ENCODE peak calls at places on chromosome 22, in seven cellular contexts. S is sigmoid colon, W is A549, X is suprapubic skin, M is transverse colon, G is esophagus muscularis mucosa, A is stomach. J is an unnamed sample.

GRCh38 chr22:39490135-39490798 is 11.8 kb upstream of the MIEF1 start:
- DNase-seq in S (peak), W (peak), X (peak), M (peak), G (no peak), A (peak), J (peak)

GRCh38 chr22:33577862-33578411 is 342.3 kb downstream of the LARGE1 start:
- DNase-seq in S (no peak), W (peak), X (no peak), M (no peak), G (no peak), A (no peak), J (no peak)

GRCh38 chr22:41001722-41002122 is 50.5 kb downstream of the RBX1 start:
- DNase-seq in S (no peak), W (peak), X (no peak), M (no peak), G (no peak), A (no peak), J (no peak)

GRCh38 chr22:44975444-44976262 is 34.2 kb downstream of the PHF21B start:
- DNase-seq in S (peak), W (peak), X (no peak), M (peak), G (no peak), A (peak), J (peak)

GRCh38 chr22:43879901-43880742 is 11.7 kb downstream of the PNPLA5 start:
- DNase-seq in S (peak), W (no peak), X (no peak), M (no peak), G (no peak), A (no peak), J (peak)

GRCh38 chr22:43423046-43423445 is 11.2 kb downstream of the MPPED1 start:
- DNase-seq in S (no peak), W (no peak), X (no peak), M (no peak), G (no peak), A (no peak), J (no peak)

GRCh38 chr22:27397948-27398330 is 403.6 kb downstream of the MN1 start:
- DNase-seq in S (peak), W (no peak), X (no peak), M (peak), G (no peak), A (peak), J (peak)

GRCh38 chr22:21951931-21952465 is 650 bp downstream of the PPM1F start:
- DNase-seq in S (peak), W (no peak), X (no peak), M (peak), G (no peak), A (peak), J (peak)

GRCh38 chr22:36954251-36955014 is 41.0 kb downstream of the CSF2RB start:
- DNase-seq in S (no peak), W (no peak), X (peak), M (no peak), G (no peak), A (no peak), J (no peak)

GRCh38 chr22:43313497-43314474 is 29.4 kb downstream of the SCUBE1 start:
- DNase-seq in S (peak), W (no peak), X (no peak), M (peak), G (no peak), A (no peak), J (no peak)

GRCh38 chr22:44057411-44057987 is 33.4 kb downstream of the PARVB start:
- DNase-seq in S (peak), W (no peak), X (no peak), M (peak), G (no peak), A (no peak), J (peak)

GRCh38 chr22:39351689-39352214 is 2.0 kb downstream of the SYNGR1 start:
- DNase-seq in S (no peak), W (no peak), X (no peak), M (no peak), G (no peak), A (no peak), J (no peak)

GRCh38 chr22:33049125-33049729 is 9.0 kb downstream of the SYN3 start:
- DNase-seq in S (peak), W (peak), X (peak), M (peak), G (no peak), A (peak), J (peak)

GRCh38 chr22:46626911-46627805 is 7.0 kb downstream of the GRAMD4 start:
- DNase-seq in S (no peak), W (no peak), X (no peak), M (no peak), G (no peak), A (no peak), J (no peak)

GRCh38 chr22:20160041-20160440 is 9.2 kb upstream of the CCDC188 start:
- DNase-seq in S (no peak), W (no peak), X (no peak), M (no peak), G (no peak), A (no peak), J (no peak)

GRCh38 chr22:46068908-46069481 is 81.3 kb upstream of the PPARA start:
- DNase-seq in S (peak), W (no peak), X (peak), M (peak), G (no peak), A (peak), J (peak)

GRCh38 chr22:42889290-42889689 is 32.2 kb upstream of the ARFGAP3 start:
- DNase-seq in S (no peak), W (no peak), X (no peak), M (no peak), G (no peak), A (no peak), J (no peak)

GRCh38 chr22:21626073-21626734 is 3.6 kb downstream of the YDJC start:
- DNase-seq in S (no peak), W (no peak), X (no peak), M (no peak), G (no peak), A (no peak), J (no peak)

GRCh38 chr22:39290724-39291161 is 28.7 kb downstream of the RPL3 start:
- DNase-seq in S (peak), W (peak), X (no peak), M (no peak), G (no peak), A (peak), J (peak)

GRCh38 chr22:31343235-31344191 is 2.6 kb downstream of the PATZ1 start:
- DNase-seq in S (no peak), W (no peak), X (no peak), M (peak), G (no peak), A (peak), J (peak)

GRCh38 chr22:45640941-45641621 is 30.6 kb upstream of the ATXN10 start:
- DNase-seq in S (no peak), W (no peak), X (no peak), M (no peak), G (no peak), A (no peak), J (no peak)

GRCh38 chr22:48316876-48317250 is 1510.8 kb downstream of the BRD1 start:
- DNase-seq in S (peak), W (no peak), X (no peak), M (no peak), G (no peak), A (peak), J (no peak)

GRCh38 chr22:26662160-26662559 is 4.8 kb downstream of the MIAT start:
- DNase-seq in S (no peak), W (no peak), X (no peak), M (no peak), G (no peak), A (no peak), J (no peak)

GRCh38 chr22:49530671-49531532 is 296.8 kb downstream of the BRD1 start:
- DNase-seq in S (no peak), W (no peak), X (no peak), M (no peak), G (no peak), A (no peak), J (no peak)
- TF ChIP-seq EP300 in S (no peak), W (no peak), X (no peak), M (no peak), G (no peak), A (no peak), J (no peak)

GRCh38 chr22:30270841-30271240 is 4.2 kb upstream of the OSM start:
- DNase-seq in S (peak), W (no peak), X (no peak), M (peak), G (no peak), A (peak), J (no peak)
- TF ChIP-seq EP300 in S (peak), W (no peak), X (no peak), M (no peak), G (no peak), A (no peak), J (no peak)

DNA sequence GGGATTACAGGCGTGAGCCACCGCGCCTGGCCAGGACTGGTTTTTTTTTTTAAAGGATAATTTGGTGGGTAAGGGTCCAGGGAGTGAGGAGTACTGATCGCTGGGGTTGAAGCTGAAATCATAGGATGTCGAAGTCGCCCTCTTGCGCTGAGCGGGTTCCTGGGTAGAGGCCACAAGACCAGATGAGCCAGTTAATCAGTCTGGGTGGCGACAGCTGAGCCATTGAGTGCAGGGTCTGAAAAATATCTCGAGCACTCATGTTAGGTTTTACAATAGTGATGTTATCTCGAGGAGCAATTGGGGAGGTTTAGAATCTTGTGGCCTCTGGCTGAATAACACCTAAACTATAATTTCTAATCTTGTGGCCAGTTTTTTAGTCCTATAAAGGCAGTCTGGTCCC is 7.8 kb downstream of the APOL5 start:
- DNase-seq in S (no peak), W (no peak), X (no peak), M (no peak), G (no peak), A (no peak), J (no peak)
- TF ChIP-seq EP300 in S (no peak), W (no peak), X (no peak), M (no peak), G (no peak), A (no peak), J (no peak)

DNA sequence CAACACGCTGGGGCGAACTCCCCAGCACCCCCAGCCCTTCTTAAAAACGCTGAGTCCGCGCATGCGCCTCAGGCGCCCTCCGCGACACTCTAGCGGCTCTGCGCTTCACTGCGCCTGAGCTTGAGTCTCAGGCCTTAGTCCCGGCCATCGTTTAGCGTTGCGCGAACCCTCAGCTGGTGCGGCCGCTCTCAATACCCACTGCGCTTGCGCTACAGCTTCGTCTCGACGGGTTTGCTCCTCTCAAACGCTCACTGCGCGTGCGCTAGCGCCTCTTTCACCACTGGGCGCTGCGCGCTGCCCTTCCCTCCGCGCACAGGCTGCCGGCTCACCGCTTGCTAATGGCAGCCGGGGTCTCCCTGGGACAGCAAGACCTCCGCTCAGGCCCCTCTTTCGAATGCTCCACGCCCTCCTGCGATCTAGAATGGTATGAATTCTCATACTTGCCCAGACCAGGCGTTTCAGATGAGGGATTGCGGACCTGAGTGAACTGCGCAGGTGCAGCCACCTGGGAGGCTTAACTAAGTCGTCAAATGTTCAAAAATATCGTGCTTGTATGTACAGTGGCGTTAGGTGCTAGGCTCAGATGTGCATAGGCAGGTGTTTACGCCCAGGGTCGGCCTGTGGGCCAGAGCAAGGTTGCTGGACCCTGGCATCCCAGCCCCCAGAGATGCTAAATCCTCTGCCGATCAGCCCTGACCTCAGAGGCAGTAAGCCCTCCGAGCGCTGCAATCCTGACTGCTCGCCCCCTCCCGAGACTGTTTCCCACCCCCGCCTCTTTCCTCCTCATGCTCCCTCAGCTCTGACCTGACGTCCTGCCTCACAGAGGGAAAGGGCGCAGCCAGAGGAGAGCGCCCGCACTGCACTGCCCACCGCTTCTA is at the start of gene SLC2A11:
- DNase-seq in S (peak), W (peak), X (peak), M (peak), G (peak), A (peak), J (peak)
- TF ChIP-seq EP300 in S (no peak), W (no peak), X (no peak), M (no peak), G (no peak), A (no peak), J (no peak)

GRCh38 chr22:38167988-38168407 is 13.6 kb downstream of the PLA2G6 start:
- DNase-seq in S (peak), W (no peak), X (no peak), M (no peak), G (no peak), A (peak), J (no peak)

GRCh38 chr22:38162881-38163843 is 18.5 kb downstream of the PLA2G6 start:
- DNase-seq in S (peak), W (no peak), X (no peak), M (no peak), G (no peak), A (no peak), J (no peak)

GRCh38 chr22:38165929-38166593 is 15.6 kb downstream of the PLA2G6 start:
- DNase-seq in S (peak), W (no peak), X (no peak), M (no peak), G (no peak), A (no peak), J (no peak)

GRCh38 chr22:38164578-38164953 is 17.1 kb downstream of the PLA2G6 start:
- DNase-seq in S (peak), W (no peak), X (no peak), M (no peak), G (no peak), A (no peak), J (no peak)

DNA sequence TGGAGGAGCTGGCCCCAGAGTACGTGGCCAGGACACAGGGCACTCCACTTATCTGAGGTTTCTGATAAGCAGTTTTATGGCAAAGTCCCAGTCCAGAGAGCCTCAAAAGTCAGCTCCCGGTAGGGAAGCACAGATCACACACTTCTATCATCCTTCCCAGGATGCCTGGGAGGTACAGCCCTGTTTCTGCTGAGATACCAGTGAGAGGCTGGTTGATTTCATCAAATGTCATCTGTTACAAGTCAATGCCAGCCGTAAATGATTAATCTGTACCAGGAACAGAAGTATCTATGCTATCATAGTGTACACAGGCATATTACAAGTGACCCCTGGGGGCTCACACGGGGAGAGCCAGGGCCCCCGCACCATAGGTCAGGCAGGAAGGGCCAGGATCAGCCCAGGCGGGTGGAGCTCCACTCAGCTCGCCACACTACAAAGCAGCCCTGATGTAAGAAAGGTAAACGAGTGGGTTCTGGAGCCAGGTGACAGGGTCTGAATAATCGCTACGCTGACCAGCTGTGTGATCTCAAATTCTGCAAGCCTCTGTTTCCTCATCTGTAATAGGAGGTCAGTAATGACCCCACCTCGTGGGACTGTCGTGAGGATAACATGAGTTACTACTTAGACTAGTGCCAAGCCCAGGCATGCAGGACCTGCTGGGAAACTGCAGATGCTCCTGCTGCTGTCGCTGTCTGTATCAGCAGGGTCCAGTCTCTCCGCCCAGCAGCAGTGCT is 17.6 kb downstream of the PLA2G6 start:
- DNase-seq in S (peak), W (peak), X (no peak), M (no peak), G (no peak), A (no peak), J (no peak)
- TF ChIP-seq EP300 in S (no peak), W (no peak), X (no peak), M (no peak), G (no peak), A (no peak), J (no peak)